ENCODE peak calls at places on chromosomes 2 and 18, in five cellular contexts. N, W, K, F and Q are unnamed samples. For H3K4me1, the result is how much of the 10 kb centered on the place peaks cover.

GRCh38 chr18:68721681-68722583 is 7.0 kb upstream of the TMX3 start:
- DNase-seq in F (no peak), W (no peak), K (no peak), N (no peak), Q (no peak)

GRCh38 chr2:28209312-28209711 is 183.3 kb upstream of the FOSL2 start:
- DNase-seq in F (no peak), W (no peak), K (peak), N (no peak), Q (peak)

GRCh38 chr2:120320318-120320851 is 25.6 kb upstream of the INHBB start:
- DNase-seq in W (no peak), F (no peak), K (no peak), N (no peak), Q (no peak)

GRCh38 chr2:207133493-207133861 is 32.3 kb downstream of the KLF7 start:
- DNase-seq in K (no peak), W (no peak), N (no peak), F (no peak), Q (no peak)

GRCh38 chr2:235900631-235901030 is 267.6 kb downstream of the GBX2 start:
- DNase-seq in K (no peak), F (no peak), N (no peak), W (no peak), Q (no peak)

GRCh38 chr2:8482432-8482831 is 199.4 kb upstream of the ID2 start:
- DNase-seq in W (no peak), F (no peak), N (no peak), K (no peak), Q (no peak)

GRCh38 chr2:209121691-209122090 is 302.2 kb upstream of the MAP2 start:
- DNase-seq in W (no peak), K (no peak), N (no peak), F (no peak), Q (no peak)

GRCh38 chr2:40168032-40168431 is 283.9 kb downstream of the SLC8A1 start:
- DNase-seq in F (no peak), N (no peak), W (no peak), K (peak), Q (no peak)

GRCh38 chr2:219636941-219637841 is 9.8 kb downstream of the SLC4A3 start:
- DNase-seq in W (no peak), F (no peak), K (no peak), N (no peak), Q (no peak)

GRCh38 chr2:66888791-66889631 is 454.1 kb downstream of the MEIS1 start:
- DNase-seq in F (no peak), W (peak), N (no peak), K (peak), Q (no peak)

DNA sequence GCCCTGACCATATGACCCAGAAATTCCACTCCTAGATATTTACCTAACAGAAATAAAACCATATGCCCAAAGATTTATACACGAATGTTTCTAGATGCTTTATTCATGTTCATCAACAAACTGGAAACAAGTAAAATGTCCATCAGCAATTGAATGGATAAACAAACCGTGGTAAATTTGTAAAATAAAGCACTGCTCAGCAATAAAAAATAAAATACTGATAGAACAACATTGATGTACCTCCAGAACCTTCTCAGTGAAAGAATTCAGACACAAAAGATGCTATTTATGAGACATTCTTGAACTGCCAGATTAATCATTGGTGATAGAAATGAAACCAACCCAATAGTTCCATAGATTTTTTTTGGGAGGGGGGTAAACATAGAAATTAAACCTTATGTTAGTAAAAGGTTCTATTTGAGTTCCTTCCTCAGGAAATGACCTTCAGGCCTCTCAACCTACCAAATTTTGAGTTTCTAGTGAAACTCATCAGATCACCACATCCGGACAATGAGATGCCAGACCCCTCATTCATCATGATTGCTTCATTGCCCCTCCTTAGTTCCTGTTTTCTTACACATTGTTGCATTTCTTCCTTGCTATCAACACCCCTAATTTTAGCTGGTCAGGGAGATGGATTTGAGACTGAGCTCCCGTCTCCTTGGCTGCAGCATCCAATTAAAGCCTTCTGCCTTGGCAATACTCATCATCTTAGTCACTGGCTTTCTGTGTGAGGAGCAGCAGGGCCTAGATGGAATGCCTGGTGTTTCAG is 203.5 kb downstream of the LPIN1 start:
- DNase-seq in N (no peak), W (no peak), K (no peak), F (no peak), Q (no peak)
- H3K4me3 ChIP-seq in N (no peak), W (no peak), K (no peak), F (no peak), Q (no peak)

DNA sequence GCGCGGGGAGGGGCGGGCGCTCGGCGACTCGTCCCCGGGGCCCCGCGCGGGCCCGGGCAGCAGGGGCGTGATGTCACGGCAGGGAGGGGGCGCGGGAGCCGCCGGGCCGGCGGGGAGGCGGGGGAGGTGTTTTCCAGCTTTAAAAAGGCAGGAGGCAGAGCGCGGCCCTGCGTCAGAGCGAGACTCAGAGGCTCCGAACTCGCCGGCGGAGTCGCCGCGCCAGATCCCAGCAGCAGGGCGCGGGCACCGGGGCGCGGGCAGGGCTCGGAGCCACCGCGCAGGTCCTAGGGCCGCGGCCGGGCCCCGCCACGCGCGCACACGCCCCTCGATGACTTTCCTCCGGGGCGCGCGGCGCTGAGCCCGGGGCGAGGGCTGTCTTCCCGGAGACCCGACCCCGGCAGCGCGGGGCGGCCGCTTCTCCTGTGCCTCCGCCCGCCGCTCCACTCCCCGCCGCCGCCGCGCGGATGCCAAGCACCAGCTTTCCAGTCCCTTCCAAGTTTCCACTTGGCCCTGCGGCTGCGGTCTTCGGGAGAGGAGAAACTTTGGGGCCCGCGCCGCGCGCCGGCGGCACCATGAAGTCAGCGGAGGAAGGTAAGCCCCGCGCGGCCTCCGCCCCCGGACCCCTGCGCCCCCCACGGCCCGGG is at the start of gene NFATC1:
- DNase-seq in W (peak), N (peak), K (peak), F (peak), Q (peak)
- H3K4me1 ChIP-seq in W (under half), N (half or more), K (under half), F (under half), Q (under half)

DNA sequence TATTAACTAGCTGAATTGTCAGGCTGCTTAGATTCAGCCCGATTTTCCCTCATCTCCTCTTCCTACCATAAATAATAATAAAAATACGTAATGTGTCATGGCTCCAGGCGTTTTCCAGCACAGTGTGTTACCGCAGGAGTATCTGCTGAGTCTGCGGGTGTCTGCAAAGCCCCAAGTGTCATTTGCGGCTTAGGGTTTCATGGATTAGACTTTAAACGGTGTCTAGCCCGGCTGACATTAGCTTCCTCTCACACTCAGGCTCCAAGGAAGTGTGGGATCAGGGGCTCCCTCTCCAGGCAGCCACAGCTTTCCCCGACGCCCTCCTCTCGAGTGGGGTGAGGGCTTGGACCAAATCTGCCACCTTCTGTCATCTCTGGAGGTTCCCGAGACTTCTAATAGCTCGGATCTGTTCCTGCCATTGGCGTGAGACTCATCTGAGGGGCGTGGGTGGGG is 14.1 kb upstream of the HOXD1 start:
- DNase-seq in K (no peak), F (no peak), N (no peak), W (no peak), Q (no peak)
- H3K4me3 ChIP-seq in K (peak), F (no peak), N (no peak), W (no peak), Q (no peak)

GRCh38 chr18:76772665-76773064 is 49.7 kb upstream of the ZNF236 start:
- DNase-seq in N (no peak), W (no peak), K (no peak), F (no peak), Q (no peak)
- H3K4me1 ChIP-seq in N (under half), W (under half), K (under half), F (under half), Q (under half)

GRCh38 chr2:69600425-69600824 is 43.1 kb downstream of the AAK1 start:
- DNase-seq in N (no peak), K (no peak), W (no peak), F (no peak), Q (no peak)

GRCh38 chr2:69601179-69601612 is 42.3 kb downstream of the AAK1 start:
- DNase-seq in K (no peak), W (no peak), F (no peak), N (peak), Q (no peak)

GRCh38 chr2:69594341-69594740 is 49.2 kb downstream of the AAK1 start:
- DNase-seq in W (no peak), F (no peak), N (no peak), K (no peak), Q (no peak)

GRCh38 chr2:69597843-69598610 is 45.5 kb downstream of the AAK1 start:
- DNase-seq in W (no peak), N (no peak), F (no peak), K (no peak), Q (no peak)

GRCh38 chr2:69597105-69597504 is 46.4 kb downstream of the AAK1 start:
- DNase-seq in K (no peak), W (no peak), N (no peak), F (no peak), Q (no peak)
- H3K4me3 ChIP-seq in K (no peak), W (no peak), N (no peak), F (no peak), Q (no peak)

GRCh38 chr2:54671875-54672586 is 51.4 kb upstream of the EML6 start:
- DNase-seq in W (no peak), K (no peak), N (no peak), F (no peak), Q (no peak)
- H3K4me1 ChIP-seq in W (half or more), K (under half), N (under half), F (under half), Q (under half)

GRCh38 chr2:241219856-241220356 is 31.4 kb downstream of the ANO7 start:
- DNase-seq in N (no peak), W (no peak), F (no peak), K (no peak), Q (no peak)

GRCh38 chr2:241218131-241219029 is 29.9 kb downstream of the ANO7 start:
- DNase-seq in N (peak), W (peak), F (peak), K (peak), Q (peak)

GRCh38 chr2:241217320-241218031 is 29.0 kb downstream of the ANO7 start:
- DNase-seq in N (peak), K (peak), W (peak), F (peak), Q (peak)

GRCh38 chr2:241216211-241216761 is 27.8 kb downstream of the ANO7 start:
- DNase-seq in F (no peak), W (no peak), K (no peak), N (no peak), Q (no peak)

DNA sequence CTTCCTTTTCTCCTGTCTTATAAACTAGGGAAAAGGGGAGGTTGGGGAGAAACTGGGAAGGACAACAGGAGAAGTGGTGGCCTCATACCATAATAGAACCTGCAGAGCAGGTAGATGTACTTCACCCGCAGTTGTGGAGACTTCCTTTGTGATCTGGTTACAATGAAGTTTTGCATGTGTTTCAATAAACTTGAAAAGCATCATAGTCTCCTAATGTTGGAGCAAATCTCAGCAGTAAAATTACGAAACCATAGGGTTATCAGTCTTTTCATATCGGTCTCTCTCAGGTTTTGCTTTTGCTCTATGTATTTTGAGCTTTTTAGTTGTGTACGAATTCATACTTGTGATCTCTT is 30.5 kb downstream of the ANO7 start:
- DNase-seq in F (no peak), K (no peak), W (no peak), N (no peak), Q (no peak)
- H3K4me3 ChIP-seq in F (no peak), K (no peak), W (no peak), N (peak), Q (no peak)

DNA sequence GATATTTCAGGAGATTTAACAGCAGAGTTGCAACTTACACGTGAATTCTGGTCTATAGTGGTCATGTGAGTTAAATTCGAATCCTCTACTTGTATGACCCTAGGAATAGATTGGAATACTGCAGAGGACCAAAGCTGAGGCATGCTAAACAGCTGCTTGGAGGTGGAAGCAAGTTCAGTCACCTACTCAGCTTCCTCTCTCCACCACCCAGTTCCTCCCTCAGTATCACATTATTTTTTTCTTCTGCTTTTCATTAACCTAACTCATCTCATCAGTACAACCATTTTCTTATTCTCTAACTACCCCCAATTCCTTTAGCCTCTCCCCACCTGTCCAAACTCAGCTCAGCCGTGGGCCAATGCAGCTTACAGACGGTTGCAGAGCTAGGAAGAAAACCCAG is 385.5 kb downstream of the SETBP1 start:
- DNase-seq in N (no peak), W (no peak), F (no peak), K (no peak), Q (no peak)
- H3K4me1 ChIP-seq in N (under half), W (under half), F (under half), K (under half), Q (under half)